ENCODE peak calls at places on chromosomes 12 and 14, in ten cellular contexts. F, E, G, H, T, I, L, R, J and Q are unnamed samples.

GRCh38 chr14:93977790-93978581 is 1.6 kb upstream of the ASB2 start:
- DNase-seq in E (no peak), T (no peak), I (no peak), F (no peak), H (no peak), G (peak), R (peak), L (no peak), J (peak), Q (no peak)

GRCh38 chr12:41605528-41606295 is 417.6 kb downstream of the PDZRN4 start:
- DNase-seq in I (no peak), H (no peak), T (peak), F (no peak), G (no peak), L (no peak), E (no peak), J (no peak), R (no peak), Q (no peak)

GRCh38 chr12:19239046-19239445 is 109.5 kb downstream of the PLEKHA5 start:
- DNase-seq in G (no peak), F (no peak), J (no peak), T (no peak), E (no peak), H (no peak), L (no peak), I (no peak), R (no peak), Q (no peak)

GRCh38 chr12:96258451-96258933 is 64.3 kb downstream of the ELK3 start:
- DNase-seq in F (peak), I (peak), L (peak), J (peak), G (no peak), E (peak), H (no peak), T (peak), R (no peak), Q (no peak)

GRCh38 chr14:69260979-69261605 is 1.1 kb downstream of the GALNT16 start:
- DNase-seq in E (peak), I (peak), L (peak), F (no peak), T (no peak), G (peak), H (peak), J (peak), R (no peak), Q (peak)

GRCh38 chr14:75401356-75401755 is 26.5 kb upstream of the JDP2 start:
- DNase-seq in E (peak), G (no peak), H (no peak), F (no peak), I (peak), T (peak), J (no peak), L (peak), R (no peak), Q (peak)

GRCh38 chr12:50638482-50638880 is 125.4 kb upstream of the ATF1 start:
- DNase-seq in L (no peak), G (no peak), E (no peak), H (no peak), R (no peak), T (no peak), I (no peak), F (no peak), J (no peak), Q (no peak)

GRCh38 chr14:44154889-44155288 is 352.2 kb downstream of the FSCB start:
- DNase-seq in E (no peak), R (no peak), G (no peak), L (no peak), T (no peak), J (no peak), I (no peak), H (no peak), F (no peak), Q (no peak)